ENCODE peak calls at places on chromosome 14, in ten cellular contexts. S is body of pancreas, C is right lobe of liver, X is stomach, E is spleen, P is transverse colon, Z is ovary, V is heart left ventricle, N is adrenal gland, M is gastrocnemius medialis. R is an unnamed sample.

GRCh38 chr14:87643005-87643404 is 350.0 kb downstream of the GALC start:
- DNase-seq in S (peak), C (no peak), X (no peak), E (no peak), P (no peak), Z (no peak), V (no peak), N (no peak), M (no peak), R (no peak)

GRCh38 chr14:79464468-79464867 is 746.8 kb downstream of the DIO2 start:
- DNase-seq in S (no peak), C (no peak), X (no peak), E (no peak), P (no peak), Z (no peak), V (no peak), N (no peak), M (no peak), R (no peak)

GRCh38 chr14:95291859-95292542 is 27.7 kb downstream of the CLMN start:
- DNase-seq in S (peak), C (no peak), X (peak), E (no peak), P (peak), Z (no peak), V (peak), N (peak), M (peak), R (no peak)

GRCh38 chr14:99348816-99349609 is 77.0 kb upstream of the BCL11B start:
- DNase-seq in S (peak), C (no peak), X (no peak), E (no peak), P (no peak), Z (no peak), V (no peak), N (no peak), M (no peak), R (no peak)

GRCh38 chr14:68248481-68249255 is 429.1 kb downstream of the RAD51B start:
- DNase-seq in S (peak), C (no peak), X (no peak), E (peak), P (no peak), Z (peak), V (peak), N (peak), M (peak), R (no peak)

GRCh38 chr14:55588259-55588699 is 8.3 kb downstream of the KTN1 start:
- DNase-seq in S (no peak), C (no peak), X (no peak), E (no peak), P (no peak), Z (no peak), V (no peak), N (no peak), M (no peak), R (no peak)

GRCh38 chr14:90419200-90419599 is 22.4 kb downstream of the CALM1 start:
- DNase-seq in S (peak), C (peak), X (peak), E (no peak), P (peak), Z (peak), V (peak), N (peak), M (no peak), R (peak)

GRCh38 chr14:62126885-62127478 is 364.8 kb downstream of the SNAPC1 start:
- DNase-seq in S (peak), C (no peak), X (no peak), E (no peak), P (no peak), Z (no peak), V (no peak), N (no peak), M (no peak), R (no peak)

GRCh38 chr14:90107789-90108188 is 46.0 kb downstream of the KCNK13 start:
- DNase-seq in S (peak), C (no peak), X (no peak), E (no peak), P (no peak), Z (no peak), V (no peak), N (no peak), M (no peak), R (no peak)

GRCh38 chr14:68589447-68590232 is 203.2 kb downstream of the ZFP36L1 start:
- DNase-seq in S (no peak), C (no peak), X (no peak), E (no peak), P (peak), Z (peak), V (peak), N (no peak), M (no peak), R (no peak)

GRCh38 chr14:22505751-22506710 is 83.0 kb downstream of the DAD1 start:
- DNase-seq in S (no peak), C (no peak), X (no peak), E (no peak), P (no peak), Z (no peak), V (no peak), N (no peak), M (no peak), R (no peak)

GRCh38 chr14:22530101-22530500 is 58.9 kb downstream of the DAD1 start:
- DNase-seq in S (no peak), C (no peak), X (no peak), E (no peak), P (no peak), Z (no peak), V (no peak), N (no peak), M (no peak), R (no peak)

GRCh38 chr14:76698631-76699030 is 62.6 kb upstream of the VASH1 start:
- DNase-seq in S (no peak), C (no peak), X (no peak), E (no peak), P (no peak), Z (no peak), V (no peak), N (no peak), M (no peak), R (peak)

GRCh38 chr14:23538785-23539184 is 12.8 kb downstream of the ZFHX2 start:
- DNase-seq in S (no peak), C (no peak), X (no peak), E (peak), P (no peak), Z (no peak), V (no peak), N (no peak), M (no peak), R (no peak)

GRCh38 chr14:80977103-80977728 is 21.8 kb downstream of the TSHR start:
- DNase-seq in S (no peak), C (no peak), X (no peak), E (no peak), P (no peak), Z (no peak), V (no peak), N (no peak), M (no peak), R (no peak)

GRCh38 chr14:94395900-94396574 is 7.6 kb upstream of the SERPINA1 start:
- DNase-seq in S (peak), C (peak), X (peak), E (no peak), P (no peak), Z (no peak), V (no peak), N (no peak), M (no peak), R (no peak)

GRCh38 chr14:37369446-37369845 is 171.7 kb downstream of the MIPOL1 start:
- DNase-seq in S (no peak), C (no peak), X (no peak), E (no peak), P (no peak), Z (no peak), V (no peak), N (no peak), M (no peak), R (no peak)

GRCh38 chr14:53840444-53840843 is 116.2 kb downstream of the BMP4 start:
- DNase-seq in S (no peak), C (no peak), X (no peak), E (no peak), P (no peak), Z (no peak), V (no peak), N (no peak), M (no peak), R (peak)

GRCh38 chr14:90999299-90999698 is 61.1 kb downstream of the RPS6KA5 start:
- DNase-seq in S (no peak), C (no peak), X (no peak), E (no peak), P (no peak), Z (no peak), V (no peak), N (no peak), M (no peak), R (no peak)

GRCh38 chr14:24135834-24136683 is at the start of gene PSME1:
- DNase-seq in S (peak), C (peak), X (peak), E (peak), P (peak), Z (peak), V (peak), N (peak), M (peak), R (peak)

GRCh38 chr14:100787659-100788058 is 38.3 kb upstream of the MEG3 start:
- DNase-seq in S (no peak), C (no peak), X (no peak), E (no peak), P (no peak), Z (no peak), V (no peak), N (no peak), M (no peak), R (no peak)

GRCh38 chr14:78278464-78278863 is 108.3 kb downstream of the NRXN3 start:
- DNase-seq in S (peak), C (no peak), X (no peak), E (no peak), P (no peak), Z (no peak), V (no peak), N (no peak), M (no peak), R (no peak)

DNA sequence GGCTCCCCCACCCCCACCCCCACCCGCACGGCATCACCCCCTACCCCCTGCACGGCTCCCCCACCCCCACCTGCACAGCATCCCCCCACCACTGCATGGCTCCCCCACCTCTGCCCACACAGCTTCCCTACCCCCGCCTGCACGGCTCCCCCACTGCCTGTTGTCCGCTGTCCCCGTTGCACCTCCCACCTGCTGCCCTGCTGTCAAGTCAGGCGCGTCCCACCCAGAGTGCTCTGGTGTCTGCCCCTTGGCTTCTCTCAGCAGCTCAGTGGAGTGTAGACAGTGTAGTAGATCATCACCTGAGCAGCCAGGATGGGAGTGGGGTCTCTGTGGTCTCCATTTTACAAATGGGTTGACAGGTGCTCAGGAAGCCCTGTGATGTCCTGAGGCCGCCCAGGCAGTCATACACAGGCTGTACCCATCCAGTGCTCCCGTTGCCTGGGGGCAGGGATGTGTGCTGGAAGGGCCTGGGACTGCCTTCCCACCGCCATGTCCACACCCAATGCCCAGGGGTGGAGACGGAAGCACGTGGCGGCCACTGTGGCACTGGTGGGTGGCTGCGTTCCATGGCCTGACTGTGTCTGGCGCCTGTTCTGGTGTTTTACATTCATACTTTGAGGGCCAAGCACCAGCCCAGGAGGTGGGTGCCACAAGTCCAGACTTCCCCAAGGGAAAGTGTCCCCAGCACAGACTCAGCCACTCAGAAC is 32.5 kb downstream of the PACS2 start:
- DNase-seq in S (no peak), C (no peak), X (no peak), E (no peak), P (no peak), Z (no peak), V (no peak), N (no peak), M (no peak), R (no peak)
- H3K4me3 ChIP-seq in S (no peak), C (no peak), X (no peak), E (no peak), P (no peak), Z (no peak), V (no peak), N (no peak), M (no peak), R (no peak)

DNA sequence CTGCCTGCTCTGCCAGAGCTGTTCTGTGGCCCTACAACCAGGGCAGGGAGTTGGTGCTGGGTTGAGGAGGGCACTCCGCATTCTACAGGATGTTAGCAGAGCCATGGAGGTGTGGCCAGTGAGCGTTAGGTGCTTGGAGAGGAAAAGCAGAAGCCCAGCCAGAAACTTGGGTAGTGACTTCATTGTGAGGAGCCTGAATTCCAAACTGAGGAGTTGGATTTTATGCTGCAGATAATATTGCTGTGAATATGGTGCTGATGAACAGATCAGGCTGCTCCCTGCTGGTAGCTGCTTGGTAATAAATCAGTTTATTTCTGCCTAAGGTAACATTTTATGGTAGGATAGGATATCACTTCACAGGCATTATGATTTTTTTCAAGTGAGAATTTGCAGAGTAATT is 7.1 kb upstream of the CCDC175 start:
- DNase-seq in S (no peak), C (no peak), X (no peak), E (no peak), P (no peak), Z (no peak), V (no peak), N (no peak), M (no peak), R (no peak)
- TF ChIP-seq CTCF in S (no peak), C (no peak), X (no peak), E (no peak), P (no peak), Z (no peak), V (no peak), N (no peak), M (no peak), R (no peak)

GRCh38 chr14:71321556-71322315 is 414.5 kb downstream of the PCNX1 start:
- DNase-seq in S (peak), C (no peak), X (no peak), E (no peak), P (no peak), Z (no peak), V (no peak), N (peak), M (no peak), R (no peak)
- TF ChIP-seq POLR2A in S (no peak), C (peak), X (no peak), E (no peak), P (peak), Z (no peak), V (no peak), N (no peak), M (no peak), R (no peak)

DNA sequence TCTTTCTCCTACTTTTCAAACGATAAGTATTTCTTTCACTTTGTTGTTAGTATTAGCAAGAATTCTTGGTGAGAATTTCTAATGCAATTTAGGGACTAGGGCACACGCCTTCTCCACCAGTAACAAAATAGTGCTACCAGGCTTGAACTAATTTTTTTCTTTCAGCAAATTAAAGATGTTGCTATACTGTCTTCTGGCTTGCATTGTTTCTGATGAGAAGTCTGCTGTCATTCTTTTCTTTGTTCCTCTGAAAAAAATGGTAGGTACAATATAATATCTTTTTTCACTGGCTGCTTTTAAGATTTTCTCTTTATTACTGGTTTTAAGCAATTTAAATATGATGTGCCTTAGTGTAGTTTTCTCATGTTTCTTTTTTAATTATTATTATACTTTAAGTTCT is 171.2 kb downstream of the PCNX1 start:
- DNase-seq in S (no peak), C (no peak), X (no peak), E (no peak), P (no peak), Z (no peak), V (no peak), N (no peak), M (no peak), R (no peak)
- H3K4me3 ChIP-seq in S (no peak), C (no peak), X (no peak), E (no peak), P (no peak), Z (no peak), V (no peak), N (no peak), M (no peak), R (no peak)

GRCh38 chr14:25516838-25517237 is 466.9 kb upstream of the STXBP6 start:
- DNase-seq in S (no peak), C (no peak), X (no peak), E (no peak), P (no peak), Z (no peak), V (no peak), N (no peak), M (no peak), R (no peak)
- TF ChIP-seq CTCF in S (no peak), C (no peak), X (no peak), E (no peak), P (no peak), Z (no peak), V (no peak), N (no peak), M (no peak), R (no peak)

GRCh38 chr14:97730706-97731105 is 933.5 kb downstream of the VRK1 start:
- DNase-seq in S (no peak), C (no peak), X (no peak), E (no peak), P (no peak), Z (no peak), V (no peak), N (no peak), M (no peak), R (no peak)

GRCh38 chr14:97723834-97724770 is 926.9 kb downstream of the VRK1 start:
- DNase-seq in S (no peak), C (no peak), X (no peak), E (no peak), P (no peak), Z (no peak), V (no peak), N (no peak), M (no peak), R (no peak)

GRCh38 chr14:97723321-97723720 is 926.1 kb downstream of the VRK1 start:
- DNase-seq in S (no peak), C (no peak), X (no peak), E (no peak), P (no peak), Z (no peak), V (no peak), N (no peak), M (no peak), R (no peak)

GRCh38 chr14:97726661-97727060 is 929.5 kb downstream of the VRK1 start:
- DNase-seq in S (no peak), C (no peak), X (no peak), E (no peak), P (no peak), Z (no peak), V (no peak), N (no peak), M (no peak), R (no peak)
- TF ChIP-seq POLR2A in S (no peak), C (no peak), X (no peak), E (no peak), P (no peak), Z (no peak), V (no peak), N (no peak), M (no peak), R (no peak)

GRCh38 chr14:75176142-75176820 is at the start of gene TMED10:
- DNase-seq in S (peak), C (peak), X (peak), E (peak), P (peak), Z (peak), V (peak), N (peak), M (peak), R (peak)
- H3K4me3 ChIP-seq in S (peak), C (peak), X (peak), E (peak), P (peak), Z (peak), V (peak), N (no peak), M (peak), R (peak)

GRCh38 chr14:70642313-70643235 is 858 bp downstream of the TTC9 start:
- DNase-seq in S (no peak), C (no peak), X (no peak), E (peak), P (peak), Z (no peak), V (no peak), N (no peak), M (no peak), R (peak)

GRCh38 chr14:70638416-70638815 is 3.3 kb upstream of the TTC9 start:
- DNase-seq in S (no peak), C (no peak), X (no peak), E (no peak), P (no peak), Z (no peak), V (no peak), N (no peak), M (no peak), R (no peak)

GRCh38 chr14:70641548-70642312 is at the start of gene TTC9:
- DNase-seq in S (no peak), C (no peak), X (peak), E (peak), P (peak), Z (peak), V (peak), N (no peak), M (no peak), R (no peak)

GRCh38 chr14:70644016-70644415 is 2.3 kb downstream of the TTC9 start:
- DNase-seq in S (no peak), C (no peak), X (no peak), E (no peak), P (no peak), Z (no peak), V (no peak), N (no peak), M (no peak), R (peak)

DNA sequence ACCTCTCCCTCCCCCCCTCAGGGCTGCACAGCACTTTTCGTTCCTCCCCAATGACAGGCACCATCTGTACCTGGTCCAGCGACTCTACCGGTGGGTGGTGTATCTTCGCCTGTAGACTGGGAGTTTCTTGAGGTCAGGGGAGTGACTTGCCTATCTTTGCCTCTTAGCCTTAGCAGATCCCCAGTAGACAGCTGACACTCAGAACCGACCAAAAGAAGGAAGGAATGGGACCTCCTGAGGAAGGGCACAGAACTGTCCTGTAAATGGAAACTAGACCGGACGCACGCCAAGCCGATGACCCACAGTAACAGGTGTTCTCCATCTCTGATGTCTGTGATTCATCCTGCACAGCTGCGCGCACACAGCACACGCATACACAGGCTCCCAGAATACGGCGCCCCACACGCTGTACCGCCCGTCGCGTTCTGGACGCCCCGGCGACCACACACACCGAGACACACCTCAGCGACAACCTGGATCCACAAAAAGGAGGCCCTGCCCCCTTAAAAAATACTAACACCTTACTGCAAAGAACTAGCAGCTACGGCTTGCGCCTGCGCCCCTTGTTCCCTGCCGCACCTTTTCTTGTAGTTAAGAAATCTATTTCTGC is 673 bp upstream of the TTC9 start:
- DNase-seq in S (peak), C (no peak), X (peak), E (peak), P (peak), Z (peak), V (no peak), N (peak), M (peak), R (peak)
- TF ChIP-seq CTCF in S (no peak), C (no peak), X (no peak), E (no peak), P (no peak), Z (no peak), V (no peak), N (no peak), M (no peak), R (no peak)

R was measured in esophagus muscularis mucosa.